ENCODE peak calls at places on chromosomes 5 and 9, in four cellular contexts. L, C, D and P are unnamed samples.
A peak's percentile ranks its signal among the peaks of the same experiment; 100 is the strongest.

GRCh38 chr5:89299998-89300397 is 417.0 kb upstream of the MEF2C start:
- DNase-seq in L (no peak), C (no peak), D (no peak), P (no peak)

GRCh38 chr5:122403256-122403655 is 91.2 kb downstream of the SNCAIP start:
- DNase-seq in L (no peak), C (no peak), D (no peak), P (no peak)

GRCh38 chr5:75006821-75007536 is 45.4 kb downstream of the GCNT4 start:
- DNase-seq in L (no peak), C (no peak), D (no peak), P (no peak)

GRCh38 chr9:97714435-97714834 is 17.3 kb upstream of the XPA start:
- DNase-seq in L (peak; percentile 97), C (no peak), D (no peak), P (no peak)

GRCh38 chr9:77177894-77178794 is 810 bp downstream of the VPS13A start:
- DNase-seq in L (peak; percentile 43), C (peak; percentile 25), D (peak; percentile 74), P (peak; percentile 62)

GRCh38 chr9:92763721-92764380 is 782 bp downstream of the BICD2 start:
- DNase-seq in L (peak; percentile 14), C (no peak), D (peak; percentile 56), P (peak; percentile 56)

GRCh38 chr9:108083160-108083559 is 593.6 kb upstream of the KLF4 start:
- DNase-seq in L (no peak), C (no peak), D (no peak), P (no peak)

GRCh38 chr9:134830126-134830525 is 50.5 kb upstream of the FCN2 start:
- DNase-seq in L (no peak), C (no peak), D (no peak), P (no peak)

GRCh38 chr5:25688156-25688555 is 1043.4 kb upstream of the CDH10 start:
- DNase-seq in L (no peak), C (no peak), D (no peak), P (no peak)

GRCh38 chr5:120228262-120229031 is 235.7 kb upstream of the PRR16 start:
- DNase-seq in L (no peak), C (no peak), D (no peak), P (no peak)

GRCh38 chr5:95440825-95441224 is 49.7 kb downstream of the FAM81B start:
- DNase-seq in L (no peak), C (no peak), D (no peak), P (no peak)

GRCh38 chr9:124110307-124110915 is 98.8 kb downstream of the LHX2 start:
- DNase-seq in L (peak; percentile 47), C (peak; percentile 46), D (peak; percentile 55), P (peak; percentile 72)

GRCh38 chr5:86858452-86858851 is 240.7 kb downstream of the COX7C start:
- DNase-seq in L (no peak), C (no peak), D (no peak), P (no peak)

GRCh38 chr5:151571270-151572173 is 19.6 kb downstream of the FAT2 start:
- DNase-seq in L (no peak), C (no peak), D (no peak), P (no peak)

GRCh38 chr9:133607381-133607780 is 1.8 kb downstream of the FAM163B start:
- DNase-seq in L (no peak), C (no peak), D (no peak), P (no peak)

GRCh38 chr5:161263186-161263585 is 283.3 kb downstream of the GABRB2 start:
- DNase-seq in L (no peak), C (no peak), D (no peak), P (no peak)

GRCh38 chr5:141692919-141693848 is 11.2 kb upstream of the ARAP3 start:
- DNase-seq in L (peak; percentile 84), C (no peak), D (peak; percentile 82), P (peak; percentile 88)

GRCh38 chr9:130480673-130481072 is 35.9 kb downstream of the ASS1 start:
- DNase-seq in L (no peak), C (peak; percentile 42), D (no peak), P (no peak)

GRCh38 chr9:79246170-79246569 is 325.6 kb upstream of the TLE4 start:
- DNase-seq in L (no peak), C (no peak), D (no peak), P (no peak)

GRCh38 chr5:173689171-173689676 is 72.8 kb upstream of the BOD1 start:
- DNase-seq in L (peak; percentile 81), C (no peak), D (no peak), P (no peak)